ENCODE peak calls at places on chromosomes 4 and X, in six cellular contexts. P is kidney, M is heart right ventricle, F is endothelial cell of umbilical vein, L is uterus, E is colonic mucosa. D is an unnamed sample. For H3K9me3, the result is how much of the 10 kb centered on the place peaks cover.

GRCh38 chrX:148659481-148659880 is 159.1 kb downstream of the AFF2 start:
- DNase-seq in P (no peak), M (no peak), F (no peak), L (no peak), E (no peak), D (no peak)

GRCh38 chrX:1242901-1243402 is 25.7 kb upstream of the CSF2RA start:
- DNase-seq in P (peak), M (no peak), F (no peak), L (no peak), E (no peak), D (no peak)

GRCh38 chrX:124001581-124001980 is 40.1 kb downstream of the STAG2 start:
- DNase-seq in P (no peak), M (no peak), F (no peak), L (no peak), E (no peak), D (no peak)

GRCh38 chr4:97720869-97721432 is 422.3 kb downstream of the STPG2 start:
- DNase-seq in P (no peak), M (no peak), F (peak), L (no peak), E (no peak), D (no peak)

GRCh38 chrX:108097380-108097779 is 5.8 kb downstream of the ATG4A start:
- DNase-seq in P (no peak), M (no peak), F (peak), L (no peak), E (no peak), D (no peak)

GRCh38 chr4:189940178-189941004 is at the start of gene FRG1:
- DNase-seq in P (peak), M (peak), F (peak), L (peak), E (peak), D (peak)

GRCh38 chrX:39815621-39816020 is 282.1 kb downstream of the BCOR start:
- DNase-seq in P (no peak), M (no peak), F (no peak), L (no peak), E (no peak), D (no peak)

GRCh38 chr4:186948361-186949291 is 225.0 kb upstream of the FAT1 start:
- DNase-seq in P (no peak), M (peak), F (no peak), L (no peak), E (no peak), D (no peak)

GRCh38 chrX:39577976-39578962 is 519.5 kb downstream of the BCOR start:
- DNase-seq in P (peak), M (peak), F (no peak), L (peak), E (peak), D (no peak)

GRCh38 chr4:84647307-84647884 is 64.5 kb downstream of the CDS1 start:
- DNase-seq in P (no peak), M (no peak), F (no peak), L (peak), E (no peak), D (no peak)

GRCh38 chr4:24394041-24394440 is 190.3 kb downstream of the DHX15 start:
- DNase-seq in P (no peak), M (no peak), F (no peak), L (no peak), E (no peak), D (no peak)

GRCh38 chr4:177964693-177965168 is 522.5 kb upstream of the AGA start:
- DNase-seq in P (no peak), M (no peak), F (no peak), L (no peak), E (no peak), D (no peak)

GRCh38 chr4:183563874-183564273 is 59.0 kb downstream of the ING2 start:
- DNase-seq in P (no peak), M (no peak), F (no peak), L (no peak), E (no peak), D (no peak)

GRCh38 chr4:107564326-107564725 is 155.7 kb downstream of the PAPSS1 start:
- DNase-seq in P (no peak), M (no peak), F (no peak), L (no peak), E (no peak), D (no peak)

GRCh38 chr4:81039351-81040174 is 9.1 kb downstream of the BMP3 start:
- DNase-seq in P (no peak), M (no peak), F (no peak), L (no peak), E (no peak), D (peak)

GRCh38 chrX:39736219-39737211 is 361.2 kb downstream of the BCOR start:
- DNase-seq in P (peak), M (peak), F (peak), L (peak), E (no peak), D (peak)

GRCh38 chr4:72744103-72744725 is 175.2 kb upstream of the ADAMTS3 start:
- DNase-seq in P (no peak), M (no peak), F (peak), L (no peak), E (no peak), D (no peak)

GRCh38 chr4:6378493-6379445 is 93.6 kb downstream of the PPP2R2C start:
- DNase-seq in P (peak), M (no peak), F (no peak), L (no peak), E (no peak), D (peak)

GRCh38 chr4:185932491-185932890 is 120.5 kb upstream of the SORBS2 start:
- DNase-seq in P (no peak), M (no peak), F (no peak), L (no peak), E (no peak), D (no peak)

GRCh38 chr4:133439830-133440229 is 290.7 kb downstream of the PCDH10 start:
- DNase-seq in P (no peak), M (no peak), F (no peak), L (no peak), E (no peak), D (no peak)

DNA sequence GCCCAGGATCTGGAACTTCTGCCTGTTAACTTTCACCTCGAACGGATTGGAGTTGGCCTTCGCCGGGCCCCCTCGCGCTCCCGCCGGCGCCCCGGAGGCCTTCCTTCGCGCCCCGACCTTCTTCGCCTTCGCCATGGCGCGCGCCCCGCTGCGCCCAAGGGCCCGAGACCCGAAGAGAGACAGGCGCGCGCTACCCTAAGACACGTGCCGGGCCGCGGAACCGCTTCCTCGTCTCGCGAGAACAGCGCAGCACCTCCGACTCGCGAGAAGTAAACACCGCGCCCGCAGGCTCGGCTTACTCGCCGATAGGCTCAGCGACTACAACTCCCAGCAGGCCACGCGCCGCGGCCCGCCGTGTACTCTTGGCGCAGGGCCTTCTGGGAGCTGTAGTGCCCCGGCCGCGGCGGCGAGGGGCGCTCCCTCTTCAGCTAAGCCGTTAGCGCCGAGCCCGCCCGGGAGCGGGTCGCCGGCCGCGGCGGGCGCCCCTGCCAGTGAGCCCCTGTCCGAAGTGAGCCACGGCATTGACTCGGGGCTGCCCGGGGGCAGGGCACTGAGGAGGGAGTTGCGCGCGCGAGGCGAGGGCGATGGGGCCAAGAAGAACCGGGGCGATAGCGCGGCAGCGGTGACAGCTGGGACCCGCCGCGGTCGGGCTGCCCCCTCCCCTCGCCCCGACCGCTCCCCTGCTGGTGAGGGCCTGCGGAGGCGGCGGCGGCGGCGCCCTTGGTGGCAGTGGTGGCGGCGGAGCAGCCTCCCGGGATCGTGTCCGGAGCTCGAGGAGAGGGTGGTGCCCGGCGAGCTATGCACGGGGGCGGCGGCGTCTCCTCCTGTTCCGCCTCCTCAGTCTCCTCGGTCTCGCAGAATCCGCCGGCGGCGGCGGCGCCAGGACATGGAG is at the start of the genes GRK4 and NOP14:
- DNase-seq in P (peak), M (peak), F (peak), L (peak), E (peak), D (peak)
- TF ChIP-seq CTCF in P (no peak), M (peak), F (peak), L (peak), E (no peak), D (peak)

GRCh38 chr4:2806392-2807355 is 13.8 kb downstream of the SH3BP2 start:
- DNase-seq in P (peak), M (peak), F (peak), L (peak), E (peak), D (peak)
- H3K27ac ChIP-seq in P (peak), M (peak), F (no peak), L (peak), E (peak), D (peak)

DNA sequence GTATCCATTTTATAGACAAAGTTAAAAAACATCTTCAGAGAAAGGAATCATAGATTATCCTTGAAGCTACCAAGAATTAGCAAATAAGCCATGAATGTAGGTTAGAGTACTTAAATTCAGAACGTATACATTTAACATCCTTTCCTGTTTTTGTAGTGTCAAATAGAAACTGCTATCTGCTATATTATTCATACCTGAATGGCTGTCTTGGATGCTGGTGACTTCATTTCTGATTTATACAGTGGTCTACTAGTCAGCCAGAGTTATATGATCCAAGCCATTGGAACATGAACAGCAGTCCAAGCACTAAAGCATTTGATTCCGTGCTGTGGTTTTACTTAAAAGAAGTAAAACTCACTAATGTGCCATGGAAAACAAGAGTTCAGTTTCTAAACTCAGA is 58.3 kb upstream of the VSIG4 start:
- DNase-seq in P (no peak), M (no peak), F (no peak), L (no peak), E (no peak), D (no peak)
- H3K9me3 ChIP-seq in P (under half), M (under half), F (under half), L (under half), E (under half), D (under half)

DNA sequence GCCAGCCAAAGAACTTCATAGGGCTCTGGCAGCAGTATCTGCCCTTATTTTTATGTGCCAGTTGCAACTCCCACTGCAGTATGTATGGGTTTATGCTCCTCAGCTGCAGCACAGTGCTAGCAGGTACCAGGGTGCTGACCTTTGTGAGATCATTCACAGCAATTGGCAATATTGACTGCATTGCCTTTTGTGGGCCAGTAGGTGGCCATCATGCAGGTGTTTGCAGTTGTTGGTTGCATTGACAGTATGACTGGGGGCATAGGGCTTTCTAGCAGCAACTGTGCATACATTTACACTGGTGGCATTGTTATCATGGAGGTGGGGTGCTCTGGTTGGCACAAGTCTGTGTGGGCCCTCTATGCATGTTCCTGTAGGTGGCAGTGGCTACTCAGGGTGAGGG is 42.5 kb downstream of the FAAH2 start:
- DNase-seq in P (no peak), M (no peak), F (peak), L (no peak), E (no peak), D (no peak)
- TF ChIP-seq CTCF in P (no peak), M (peak), F (peak), L (no peak), E (no peak), D (peak)

D was measured in lower lobe of right lung.